ENCODE peak calls at places on chromosomes 13 and 19, in ten cellular contexts. One of them, this sample, is unnamed.

GRCh38 chr19:45124021-45124420 is 31.0 kb downstream of the PPP1R37 start:
- DNase-seq in RPMI7951: no peak
- DNase-seq in activated CD4-positive, alpha-beta T cell treated with anti-CD3 and anti-CD28 coated beads for 4 hours: no peak
- DNase-seq in AG09319: no peak
- DNase-seq in HTR-8/SVneo: no peak
- DNase-seq in fibroblast of mammary gland: no peak
- DNase-seq in foreskin fibroblast: no peak
- DNase-seq in stimulated activated CD8-positive, alpha-beta memory T cell treated with anti-CD3 and anti-CD28 coated beads, Interleukin-12 subunit alpha, Interleukin-12 subunit beta, amount 100 ng/mL, for 1 hour: no peak
- DNase-seq in ACHN: no peak
- DNase-seq in GM23248: no peak
- DNase-seq in this sample: no peak

GRCh38 chr13:108560092-108560491 is 69.3 kb upstream of the MYO16 start:
- DNase-seq in GM23248: no peak
- DNase-seq in stimulated activated CD8-positive, alpha-beta memory T cell treated with anti-CD3 and anti-CD28 coated beads, Interleukin-12 subunit alpha, Interleukin-12 subunit beta, amount 100 ng/mL, for 1 hour: no peak
- DNase-seq in RPMI7951: no peak
- DNase-seq in HTR-8/SVneo: no peak
- DNase-seq in AG09319: no peak
- DNase-seq in ACHN: no peak
- DNase-seq in foreskin fibroblast: no peak
- DNase-seq in activated CD4-positive, alpha-beta T cell treated with anti-CD3 and anti-CD28 coated beads for 4 hours: no peak
- DNase-seq in fibroblast of mammary gland: no peak
- DNase-seq in this sample: no peak

GRCh38 chr19:56837892-56838679 is 2.4 kb downstream of the PEG3 start:
- DNase-seq in HTR-8/SVneo: no peak
- DNase-seq in RPMI7951: peak
- DNase-seq in foreskin fibroblast: no peak
- DNase-seq in stimulated activated CD8-positive, alpha-beta memory T cell treated with anti-CD3 and anti-CD28 coated beads, Interleukin-12 subunit alpha, Interleukin-12 subunit beta, amount 100 ng/mL, for 1 hour: no peak
- DNase-seq in activated CD4-positive, alpha-beta T cell treated with anti-CD3 and anti-CD28 coated beads for 4 hours: no peak
- DNase-seq in AG09319: no peak
- DNase-seq in GM23248: peak
- DNase-seq in ACHN: no peak
- DNase-seq in fibroblast of mammary gland: peak
- DNase-seq in this sample: peak

GRCh38 chr13:113739527-113740285 is 19.3 kb upstream of the TMEM255B start:
- DNase-seq in fibroblast of mammary gland: no peak
- DNase-seq in HTR-8/SVneo: no peak
- DNase-seq in RPMI7951: no peak
- DNase-seq in activated CD4-positive, alpha-beta T cell treated with anti-CD3 and anti-CD28 coated beads for 4 hours: no peak
- DNase-seq in stimulated activated CD8-positive, alpha-beta memory T cell treated with anti-CD3 and anti-CD28 coated beads, Interleukin-12 subunit alpha, Interleukin-12 subunit beta, amount 100 ng/mL, for 1 hour: no peak
- DNase-seq in foreskin fibroblast: no peak
- DNase-seq in ACHN: no peak
- DNase-seq in AG09319: no peak
- DNase-seq in GM23248: no peak
- DNase-seq in this sample: no peak

GRCh38 chr13:98496239-98496668 is 80.7 kb downstream of the STK24 start:
- DNase-seq in activated CD4-positive, alpha-beta T cell treated with anti-CD3 and anti-CD28 coated beads for 4 hours: no peak
- DNase-seq in fibroblast of mammary gland: peak
- DNase-seq in HTR-8/SVneo: no peak
- DNase-seq in foreskin fibroblast: no peak
- DNase-seq in stimulated activated CD8-positive, alpha-beta memory T cell treated with anti-CD3 and anti-CD28 coated beads, Interleukin-12 subunit alpha, Interleukin-12 subunit beta, amount 100 ng/mL, for 1 hour: no peak
- DNase-seq in AG09319: no peak
- DNase-seq in ACHN: no peak
- DNase-seq in RPMI7951: peak
- DNase-seq in GM23248: peak
- DNase-seq in this sample: no peak

GRCh38 chr13:90091611-90092010 is 1255.9 kb upstream of the MIR17HG start:
- DNase-seq in fibroblast of mammary gland: no peak
- DNase-seq in AG09319: no peak
- DNase-seq in foreskin fibroblast: no peak
- DNase-seq in ACHN: no peak
- DNase-seq in GM23248: no peak
- DNase-seq in HTR-8/SVneo: no peak
- DNase-seq in RPMI7951: no peak
- DNase-seq in stimulated activated CD8-positive, alpha-beta memory T cell treated with anti-CD3 and anti-CD28 coated beads, Interleukin-12 subunit alpha, Interleukin-12 subunit beta, amount 100 ng/mL, for 1 hour: no peak
- DNase-seq in activated CD4-positive, alpha-beta T cell treated with anti-CD3 and anti-CD28 coated beads for 4 hours: no peak
- DNase-seq in this sample: peak

GRCh38 chr13:76677047-76677446 is 209.2 kb downstream of the KCTD12 start:
- DNase-seq in activated CD4-positive, alpha-beta T cell treated with anti-CD3 and anti-CD28 coated beads for 4 hours: no peak
- DNase-seq in ACHN: no peak
- DNase-seq in stimulated activated CD8-positive, alpha-beta memory T cell treated with anti-CD3 and anti-CD28 coated beads, Interleukin-12 subunit alpha, Interleukin-12 subunit beta, amount 100 ng/mL, for 1 hour: no peak
- DNase-seq in HTR-8/SVneo: no peak
- DNase-seq in AG09319: no peak
- DNase-seq in RPMI7951: peak
- DNase-seq in GM23248: peak
- DNase-seq in foreskin fibroblast: peak
- DNase-seq in fibroblast of mammary gland: peak
- DNase-seq in this sample: no peak

GRCh38 chr13:28299941-28300340 is 161.6 kb downstream of the PAN3 start:
- DNase-seq in RPMI7951: no peak
- DNase-seq in stimulated activated CD8-positive, alpha-beta memory T cell treated with anti-CD3 and anti-CD28 coated beads, Interleukin-12 subunit alpha, Interleukin-12 subunit beta, amount 100 ng/mL, for 1 hour: no peak
- DNase-seq in fibroblast of mammary gland: no peak
- DNase-seq in activated CD4-positive, alpha-beta T cell treated with anti-CD3 and anti-CD28 coated beads for 4 hours: no peak
- DNase-seq in foreskin fibroblast: no peak
- DNase-seq in GM23248: no peak
- DNase-seq in HTR-8/SVneo: no peak
- DNase-seq in AG09319: no peak
- DNase-seq in ACHN: no peak
- DNase-seq in this sample: no peak

GRCh38 chr13:70338608-70339007 is 230.4 kb upstream of the KLHL1 start:
- DNase-seq in stimulated activated CD8-positive, alpha-beta memory T cell treated with anti-CD3 and anti-CD28 coated beads, Interleukin-12 subunit alpha, Interleukin-12 subunit beta, amount 100 ng/mL, for 1 hour: no peak
- DNase-seq in foreskin fibroblast: no peak
- DNase-seq in activated CD4-positive, alpha-beta T cell treated with anti-CD3 and anti-CD28 coated beads for 4 hours: no peak
- DNase-seq in RPMI7951: no peak
- DNase-seq in HTR-8/SVneo: no peak
- DNase-seq in ACHN: no peak
- DNase-seq in AG09319: no peak
- DNase-seq in GM23248: no peak
- DNase-seq in fibroblast of mammary gland: no peak
- DNase-seq in this sample: no peak

GRCh38 chr13:42926555-42926954 is 65.5 kb downstream of the EPSTI1 start:
- DNase-seq in stimulated activated CD8-positive, alpha-beta memory T cell treated with anti-CD3 and anti-CD28 coated beads, Interleukin-12 subunit alpha, Interleukin-12 subunit beta, amount 100 ng/mL, for 1 hour: no peak
- DNase-seq in fibroblast of mammary gland: no peak
- DNase-seq in foreskin fibroblast: no peak
- DNase-seq in ACHN: no peak
- DNase-seq in RPMI7951: no peak
- DNase-seq in HTR-8/SVneo: no peak
- DNase-seq in activated CD4-positive, alpha-beta T cell treated with anti-CD3 and anti-CD28 coated beads for 4 hours: no peak
- DNase-seq in GM23248: peak
- DNase-seq in AG09319: no peak
- DNase-seq in this sample: no peak

GRCh38 chr13:22828081-22828480 is 352.7 kb upstream of the SGCG start:
- DNase-seq in fibroblast of mammary gland: peak
- DNase-seq in stimulated activated CD8-positive, alpha-beta memory T cell treated with anti-CD3 and anti-CD28 coated beads, Interleukin-12 subunit alpha, Interleukin-12 subunit beta, amount 100 ng/mL, for 1 hour: no peak
- DNase-seq in RPMI7951: no peak
- DNase-seq in ACHN: peak
- DNase-seq in activated CD4-positive, alpha-beta T cell treated with anti-CD3 and anti-CD28 coated beads for 4 hours: no peak
- DNase-seq in AG09319: no peak
- DNase-seq in HTR-8/SVneo: no peak
- DNase-seq in foreskin fibroblast: no peak
- DNase-seq in GM23248: peak
- DNase-seq in this sample: no peak

GRCh38 chr13:113656015-113656588 is 1.9 kb downstream of the ATP4B start:
- DNase-seq in GM23248: no peak
- DNase-seq in ACHN: no peak
- DNase-seq in fibroblast of mammary gland: no peak
- DNase-seq in foreskin fibroblast: no peak
- DNase-seq in HTR-8/SVneo: no peak
- DNase-seq in activated CD4-positive, alpha-beta T cell treated with anti-CD3 and anti-CD28 coated beads for 4 hours: no peak
- DNase-seq in RPMI7951: no peak
- DNase-seq in AG09319: no peak
- DNase-seq in stimulated activated CD8-positive, alpha-beta memory T cell treated with anti-CD3 and anti-CD28 coated beads, Interleukin-12 subunit alpha, Interleukin-12 subunit beta, amount 100 ng/mL, for 1 hour: no peak
- DNase-seq in this sample: no peak

GRCh38 chr19:46610851-46611770 is 10.0 kb downstream of the CALM3 start:
- DNase-seq in fibroblast of mammary gland: peak
- DNase-seq in stimulated activated CD8-positive, alpha-beta memory T cell treated with anti-CD3 and anti-CD28 coated beads, Interleukin-12 subunit alpha, Interleukin-12 subunit beta, amount 100 ng/mL, for 1 hour: no peak
- DNase-seq in AG09319: no peak
- DNase-seq in GM23248: no peak
- DNase-seq in foreskin fibroblast: no peak
- DNase-seq in ACHN: no peak
- DNase-seq in HTR-8/SVneo: no peak
- DNase-seq in RPMI7951: peak
- DNase-seq in activated CD4-positive, alpha-beta T cell treated with anti-CD3 and anti-CD28 coated beads for 4 hours: no peak
- DNase-seq in this sample: peak

GRCh38 chr19:19154768-19155494 is 15.1 kb downstream of the MEF2B start:
- DNase-seq in foreskin fibroblast: no peak
- DNase-seq in RPMI7951: no peak
- DNase-seq in ACHN: no peak
- DNase-seq in stimulated activated CD8-positive, alpha-beta memory T cell treated with anti-CD3 and anti-CD28 coated beads, Interleukin-12 subunit alpha, Interleukin-12 subunit beta, amount 100 ng/mL, for 1 hour: no peak
- DNase-seq in fibroblast of mammary gland: no peak
- DNase-seq in activated CD4-positive, alpha-beta T cell treated with anti-CD3 and anti-CD28 coated beads for 4 hours: no peak
- DNase-seq in GM23248: no peak
- DNase-seq in AG09319: no peak
- DNase-seq in HTR-8/SVneo: no peak
- DNase-seq in this sample: no peak

GRCh38 chr19:54188224-54188871 is 1.0 kb downstream of the MBOAT7 start:
- DNase-seq in ACHN: no peak
- DNase-seq in fibroblast of mammary gland: peak
- DNase-seq in activated CD4-positive, alpha-beta T cell treated with anti-CD3 and anti-CD28 coated beads for 4 hours: peak
- DNase-seq in stimulated activated CD8-positive, alpha-beta memory T cell treated with anti-CD3 and anti-CD28 coated beads, Interleukin-12 subunit alpha, Interleukin-12 subunit beta, amount 100 ng/mL, for 1 hour: peak
- DNase-seq in GM23248: peak
- DNase-seq in RPMI7951: peak
- DNase-seq in AG09319: no peak
- DNase-seq in foreskin fibroblast: peak
- DNase-seq in HTR-8/SVneo: no peak
- DNase-seq in this sample: peak

GRCh38 chr19:4502282-4503223 is 15.7 kb downstream of the PLIN4 start:
- DNase-seq in GM23248: no peak
- DNase-seq in foreskin fibroblast: no peak
- DNase-seq in stimulated activated CD8-positive, alpha-beta memory T cell treated with anti-CD3 and anti-CD28 coated beads, Interleukin-12 subunit alpha, Interleukin-12 subunit beta, amount 100 ng/mL, for 1 hour: no peak
- DNase-seq in fibroblast of mammary gland: no peak
- DNase-seq in activated CD4-positive, alpha-beta T cell treated with anti-CD3 and anti-CD28 coated beads for 4 hours: no peak
- DNase-seq in HTR-8/SVneo: no peak
- DNase-seq in ACHN: no peak
- DNase-seq in AG09319: no peak
- DNase-seq in RPMI7951: no peak
- DNase-seq in this sample: no peak

GRCh38 chr19:54477650-54478049 is 4.6 kb upstream of the CDC42EP5 start:
- DNase-seq in AG09319: no peak
- DNase-seq in ACHN: no peak
- DNase-seq in HTR-8/SVneo: no peak
- DNase-seq in GM23248: no peak
- DNase-seq in activated CD4-positive, alpha-beta T cell treated with anti-CD3 and anti-CD28 coated beads for 4 hours: no peak
- DNase-seq in RPMI7951: no peak
- DNase-seq in foreskin fibroblast: no peak
- DNase-seq in stimulated activated CD8-positive, alpha-beta memory T cell treated with anti-CD3 and anti-CD28 coated beads, Interleukin-12 subunit alpha, Interleukin-12 subunit beta, amount 100 ng/mL, for 1 hour: no peak
- DNase-seq in fibroblast of mammary gland: no peak
- DNase-seq in this sample: no peak

GRCh38 chr19:10655457-10656312 is 1.5 kb downstream of the ILF3 start:
- DNase-seq in RPMI7951: peak
- DNase-seq in ACHN: peak
- DNase-seq in GM23248: peak
- DNase-seq in AG09319: no peak
- DNase-seq in fibroblast of mammary gland: peak
- DNase-seq in foreskin fibroblast: no peak
- DNase-seq in HTR-8/SVneo: no peak
- DNase-seq in activated CD4-positive, alpha-beta T cell treated with anti-CD3 and anti-CD28 coated beads for 4 hours: no peak
- DNase-seq in stimulated activated CD8-positive, alpha-beta memory T cell treated with anti-CD3 and anti-CD28 coated beads, Interleukin-12 subunit alpha, Interleukin-12 subunit beta, amount 100 ng/mL, for 1 hour: no peak
- DNase-seq in this sample: peak

GRCh38 chr19:29966594-29967249 is 24.7 kb downstream of the URI1 start:
- DNase-seq in RPMI7951: peak
- DNase-seq in foreskin fibroblast: no peak
- DNase-seq in ACHN: peak
- DNase-seq in activated CD4-positive, alpha-beta T cell treated with anti-CD3 and anti-CD28 coated beads for 4 hours: no peak
- DNase-seq in GM23248: peak
- DNase-seq in AG09319: no peak
- DNase-seq in fibroblast of mammary gland: peak
- DNase-seq in HTR-8/SVneo: no peak
- DNase-seq in stimulated activated CD8-positive, alpha-beta memory T cell treated with anti-CD3 and anti-CD28 coated beads, Interleukin-12 subunit alpha, Interleukin-12 subunit beta, amount 100 ng/mL, for 1 hour: no peak
- DNase-seq in this sample: peak

GRCh38 chr13:79503069-79503468 is 22.1 kb downstream of the NDFIP2 start:
- DNase-seq in RPMI7951: no peak
- DNase-seq in ACHN: no peak
- DNase-seq in activated CD4-positive, alpha-beta T cell treated with anti-CD3 and anti-CD28 coated beads for 4 hours: no peak
- DNase-seq in fibroblast of mammary gland: no peak
- DNase-seq in AG09319: no peak
- DNase-seq in HTR-8/SVneo: no peak
- DNase-seq in GM23248: no peak
- DNase-seq in foreskin fibroblast: no peak
- DNase-seq in stimulated activated CD8-positive, alpha-beta memory T cell treated with anti-CD3 and anti-CD28 coated beads, Interleukin-12 subunit alpha, Interleukin-12 subunit beta, amount 100 ng/mL, for 1 hour: no peak
- DNase-seq in this sample: no peak

GRCh38 chr19:423691-424466 is 14.9 kb upstream of the C2CD4C start:
- DNase-seq in ACHN: no peak
- DNase-seq in foreskin fibroblast: no peak
- DNase-seq in AG09319: no peak
- DNase-seq in RPMI7951: no peak
- DNase-seq in stimulated activated CD8-positive, alpha-beta memory T cell treated with anti-CD3 and anti-CD28 coated beads, Interleukin-12 subunit alpha, Interleukin-12 subunit beta, amount 100 ng/mL, for 1 hour: no peak
- DNase-seq in fibroblast of mammary gland: no peak
- DNase-seq in HTR-8/SVneo: no peak
- DNase-seq in activated CD4-positive, alpha-beta T cell treated with anti-CD3 and anti-CD28 coated beads for 4 hours: no peak
- DNase-seq in GM23248: no peak
- DNase-seq in this sample: no peak

GRCh38 chr19:3942790-3943409 is 10.0 kb downstream of the NMRK2 start:
- DNase-seq in ACHN: no peak
- DNase-seq in GM23248: peak
- DNase-seq in HTR-8/SVneo: no peak
- DNase-seq in activated CD4-positive, alpha-beta T cell treated with anti-CD3 and anti-CD28 coated beads for 4 hours: no peak
- DNase-seq in fibroblast of mammary gland: no peak
- DNase-seq in foreskin fibroblast: no peak
- DNase-seq in RPMI7951: peak
- DNase-seq in AG09319: no peak
- DNase-seq in stimulated activated CD8-positive, alpha-beta memory T cell treated with anti-CD3 and anti-CD28 coated beads, Interleukin-12 subunit alpha, Interleukin-12 subunit beta, amount 100 ng/mL, for 1 hour: no peak
- DNase-seq in this sample: no peak

GRCh38 chr13:89923731-89924130 is 1423.8 kb upstream of the MIR17HG start:
- DNase-seq in fibroblast of mammary gland: peak
- DNase-seq in foreskin fibroblast: no peak
- DNase-seq in GM23248: peak
- DNase-seq in AG09319: no peak
- DNase-seq in activated CD4-positive, alpha-beta T cell treated with anti-CD3 and anti-CD28 coated beads for 4 hours: no peak
- DNase-seq in stimulated activated CD8-positive, alpha-beta memory T cell treated with anti-CD3 and anti-CD28 coated beads, Interleukin-12 subunit alpha, Interleukin-12 subunit beta, amount 100 ng/mL, for 1 hour: no peak
- DNase-seq in RPMI7951: no peak
- DNase-seq in ACHN: no peak
- DNase-seq in HTR-8/SVneo: no peak
- DNase-seq in this sample: no peak

GRCh38 chr13:113883314-113883811 is 19.5 kb upstream of the GAS6 start:
- DNase-seq in GM23248: no peak
- DNase-seq in HTR-8/SVneo: no peak
- DNase-seq in foreskin fibroblast: no peak
- DNase-seq in RPMI7951: no peak
- DNase-seq in stimulated activated CD8-positive, alpha-beta memory T cell treated with anti-CD3 and anti-CD28 coated beads, Interleukin-12 subunit alpha, Interleukin-12 subunit beta, amount 100 ng/mL, for 1 hour: no peak
- DNase-seq in fibroblast of mammary gland: no peak
- DNase-seq in ACHN: no peak
- DNase-seq in AG09319: no peak
- DNase-seq in activated CD4-positive, alpha-beta T cell treated with anti-CD3 and anti-CD28 coated beads for 4 hours: no peak
- DNase-seq in this sample: no peak

GRCh38 chr13:86324191-86324590 is 525.0 kb upstream of the SLITRK6 start:
- DNase-seq in stimulated activated CD8-positive, alpha-beta memory T cell treated with anti-CD3 and anti-CD28 coated beads, Interleukin-12 subunit alpha, Interleukin-12 subunit beta, amount 100 ng/mL, for 1 hour: no peak
- DNase-seq in activated CD4-positive, alpha-beta T cell treated with anti-CD3 and anti-CD28 coated beads for 4 hours: no peak
- DNase-seq in RPMI7951: no peak
- DNase-seq in fibroblast of mammary gland: no peak
- DNase-seq in AG09319: no peak
- DNase-seq in foreskin fibroblast: no peak
- DNase-seq in GM23248: no peak
- DNase-seq in ACHN: peak
- DNase-seq in HTR-8/SVneo: no peak
- DNase-seq in this sample: no peak

GRCh38 chr13:113023217-113023597 is 54.2 kb downstream of the MCF2L start:
- DNase-seq in fibroblast of mammary gland: no peak
- DNase-seq in foreskin fibroblast: no peak
- DNase-seq in RPMI7951: no peak
- DNase-seq in AG09319: no peak
- DNase-seq in HTR-8/SVneo: no peak
- DNase-seq in GM23248: no peak
- DNase-seq in activated CD4-positive, alpha-beta T cell treated with anti-CD3 and anti-CD28 coated beads for 4 hours: no peak
- DNase-seq in ACHN: no peak
- DNase-seq in stimulated activated CD8-positive, alpha-beta memory T cell treated with anti-CD3 and anti-CD28 coated beads, Interleukin-12 subunit alpha, Interleukin-12 subunit beta, amount 100 ng/mL, for 1 hour: no peak
- DNase-seq in this sample: no peak

GRCh38 chr19:3986260-3987041 is 1.2 kb upstream of the EEF2 start:
- DNase-seq in fibroblast of mammary gland: peak
- DNase-seq in AG09319: no peak
- DNase-seq in stimulated activated CD8-positive, alpha-beta memory T cell treated with anti-CD3 and anti-CD28 coated beads, Interleukin-12 subunit alpha, Interleukin-12 subunit beta, amount 100 ng/mL, for 1 hour: peak
- DNase-seq in ACHN: peak
- DNase-seq in RPMI7951: peak
- DNase-seq in HTR-8/SVneo: no peak
- DNase-seq in GM23248: peak
- DNase-seq in activated CD4-positive, alpha-beta T cell treated with anti-CD3 and anti-CD28 coated beads for 4 hours: peak
- DNase-seq in foreskin fibroblast: peak
- DNase-seq in this sample: peak

GRCh38 chr19:38003427-38004099 is 96.6 kb downstream of the SIPA1L3 start:
- DNase-seq in AG09319: peak
- DNase-seq in foreskin fibroblast: peak
- DNase-seq in GM23248: peak
- DNase-seq in ACHN: peak
- DNase-seq in HTR-8/SVneo: peak
- DNase-seq in activated CD4-positive, alpha-beta T cell treated with anti-CD3 and anti-CD28 coated beads for 4 hours: no peak
- DNase-seq in fibroblast of mammary gland: peak
- DNase-seq in RPMI7951: peak
- DNase-seq in stimulated activated CD8-positive, alpha-beta memory T cell treated with anti-CD3 and anti-CD28 coated beads, Interleukin-12 subunit alpha, Interleukin-12 subunit beta, amount 100 ng/mL, for 1 hour: no peak
- DNase-seq in this sample: peak